ENCODE peak calls at places on chromosomes 4 and X, in four cellular contexts. F, J, N and L are unnamed samples.

GRCh38 chr4:60656171-60656570 is 544.0 kb upstream of the ADGRL3 start:
- DNase-seq in F (peak; percentile 30), J (no peak), N (no peak), L (peak; percentile 2)

GRCh38 chrX:147803948-147804347 is 107.8 kb upstream of the FMR1 start:
- DNase-seq in F (no peak), J (no peak), N (no peak), L (peak; percentile 1)

GRCh38 chr4:89757154-89757723 is 79.7 kb downstream of the SNCA start:
- DNase-seq in F (no peak), J (no peak), N (no peak), L (no peak)

GRCh38 chr4:73309211-73309610 is 50.6 kb upstream of the ANKRD17 start:
- DNase-seq in F (peak; percentile 55), J (no peak), N (no peak), L (peak; percentile 66)

GRCh38 chr4:103002551-103002950 is 17.0 kb downstream of the SLC9B1 start:
- DNase-seq in F (peak; percentile 57), J (no peak), N (no peak), L (peak; percentile 32)

GRCh38 chrX:112769034-112769433 is 71.6 kb downstream of the AMOT start:
- DNase-seq in F (no peak), J (no peak), N (no peak), L (no peak)

GRCh38 chr4:114320126-114320525 is 278.5 kb upstream of the UGT8 start:
- DNase-seq in F (peak; percentile 15), J (no peak), N (no peak), L (no peak)

GRCh38 chr4:174284181-174284886 is 623 bp downstream of the CEP44 start:
- DNase-seq in F (peak; percentile 55), J (no peak), N (no peak), L (peak; percentile 72)

GRCh38 chrX:110103344-110103743 is 100.4 kb downstream of the TMEM164 start:
- DNase-seq in F (no peak), J (no peak), N (no peak), L (no peak)

GRCh38 chr4:148445071-148445902 is 3.1 kb upstream of the NR3C2 start:
- DNase-seq in F (peak; percentile 49), J (peak; percentile 70), N (peak; percentile 45), L (peak; percentile 20)

GRCh38 chr4:12421364-12421763 is 992.7 kb upstream of the HS3ST1 start:
- DNase-seq in F (no peak), J (no peak), N (no peak), L (no peak)

GRCh38 chrX:100289159-100289558 is 120.9 kb downstream of the PCDH19 start:
- DNase-seq in F (no peak), J (no peak), N (no peak), L (no peak)

GRCh38 chrX:136055651-136056221 is 70.5 kb downstream of the SLC9A6 start:
- DNase-seq in F (peak; percentile 88), J (no peak), N (no peak), L (peak; percentile 82)

GRCh38 chrX:20330545-20330944 is 63.8 kb upstream of the RPS6KA3 start:
- DNase-seq in F (no peak), J (no peak), N (no peak), L (no peak)

GRCh38 chrX:13277539-13277938 is 42.3 kb downstream of the ATXN3L start:
- DNase-seq in F (no peak), J (no peak), N (no peak), L (no peak)

GRCh38 chr4:41215969-41216293 is 1.6 kb upstream of the APBB2 start:
- DNase-seq in F (no peak), J (no peak), N (no peak), L (no peak)

GRCh38 chr4:145812902-145813301 is 125.7 kb downstream of the ZNF827 start:
- DNase-seq in F (no peak), J (no peak), N (no peak), L (no peak)

GRCh38 chr4:95363966-95364365 is 184.8 kb downstream of the UNC5C start:
- DNase-seq in F (no peak), J (no peak), N (no peak), L (peak; percentile 12)

GRCh38 chr4:99715286-99715685 is 57.7 kb upstream of the C4orf54 start:
- DNase-seq in F (no peak), J (no peak), N (no peak), L (no peak)

GRCh38 chr4:182918791-182919302 is 1.7 kb upstream of the DCTD start:
- DNase-seq in F (no peak), J (no peak), N (no peak), L (no peak)

GRCh38 chr4:17667653-17668201 is 53.3 kb downstream of the MED28 start:
- DNase-seq in F (no peak), J (no peak), N (no peak), L (no peak)

GRCh38 chr4:53686521-53686920 is 95.2 kb upstream of the LNX1 start:
- DNase-seq in F (peak; percentile 50), J (no peak), N (no peak), L (no peak)

GRCh38 chr4:123990310-123990709 is 593.7 kb downstream of the SPRY1 start:
- DNase-seq in F (no peak), J (no peak), N (no peak), L (no peak)

GRCh38 chr4:14621731-14622459 is 380.4 kb upstream of the CPEB2 start:
- DNase-seq in F (no peak), J (no peak), N (no peak), L (no peak)

GRCh38 chrX:38805294-38806053 is 4.2 kb downstream of the MID1IP1 start:
- DNase-seq in F (peak; percentile 88), J (peak; percentile 68), N (peak; percentile 39), L (peak; percentile 86)

GRCh38 chrX:20061869-20062254 is 54.8 kb downstream of the MAP7D2 start:
- DNase-seq in F (peak; percentile 55), J (no peak), N (no peak), L (peak; percentile 64)

GRCh38 chr4:101037938-101038413 is 309.4 kb downstream of the PPP3CA start:
- DNase-seq in F (no peak), J (no peak), N (no peak), L (no peak)

GRCh38 chr4:124590480-124590879 is 122.1 kb downstream of the ANKRD50 start:
- DNase-seq in F (no peak), J (no peak), N (no peak), L (no peak)

GRCh38 chr4:184896868-184897715 is 71.3 kb upstream of the ACSL1 start:
- DNase-seq in F (no peak), J (no peak), N (no peak), L (peak; percentile 14)

GRCh38 chr4:184838249-184839074 is 12.7 kb upstream of the ACSL1 start:
- DNase-seq in F (peak; percentile 34), J (no peak), N (no peak), L (peak; percentile 17)

GRCh38 chrX:24229967-24230366 is 80.4 kb downstream of the ZFX start:
- DNase-seq in F (peak; percentile 17), J (no peak), N (no peak), L (peak; percentile 67)

GRCh38 chrX:23749576-23749975 is 6.5 kb upstream of the ACOT9 start:
- DNase-seq in F (peak; percentile 24), J (no peak), N (no peak), L (no peak)

GRCh38 chr4:168743576-168743975 is 246.7 kb downstream of the PALLD start:
- DNase-seq in F (peak; percentile 58), J (no peak), N (no peak), L (peak; percentile 45)

GRCh38 chr4:154590329-154591006 is at the start of gene FGA:
- DNase-seq in F (no peak), J (no peak), N (no peak), L (no peak)

GRCh38 chr4:20305976-20306375 is 54.3 kb downstream of the SLIT2 start:
- DNase-seq in F (peak; percentile 42), J (no peak), N (no peak), L (peak; percentile 69)

GRCh38 chrX:119075271-119075670 is 2.5 kb downstream of the CT47C1 start:
- DNase-seq in F (no peak), J (no peak), N (no peak), L (no peak)

GRCh38 chrX:139811942-139812629 is 104.1 kb upstream of the MCF2 start:
- DNase-seq in F (no peak), J (no peak), N (no peak), L (no peak)

GRCh38 chrX:85544609-85545008 is 165.1 kb upstream of the POF1B start:
- DNase-seq in F (peak; percentile 0), J (no peak), N (no peak), L (peak; percentile 5)
- TF ChIP-seq CTCF in F (no peak), J (peak; percentile 41), N (no peak), L (no peak)

DNA sequence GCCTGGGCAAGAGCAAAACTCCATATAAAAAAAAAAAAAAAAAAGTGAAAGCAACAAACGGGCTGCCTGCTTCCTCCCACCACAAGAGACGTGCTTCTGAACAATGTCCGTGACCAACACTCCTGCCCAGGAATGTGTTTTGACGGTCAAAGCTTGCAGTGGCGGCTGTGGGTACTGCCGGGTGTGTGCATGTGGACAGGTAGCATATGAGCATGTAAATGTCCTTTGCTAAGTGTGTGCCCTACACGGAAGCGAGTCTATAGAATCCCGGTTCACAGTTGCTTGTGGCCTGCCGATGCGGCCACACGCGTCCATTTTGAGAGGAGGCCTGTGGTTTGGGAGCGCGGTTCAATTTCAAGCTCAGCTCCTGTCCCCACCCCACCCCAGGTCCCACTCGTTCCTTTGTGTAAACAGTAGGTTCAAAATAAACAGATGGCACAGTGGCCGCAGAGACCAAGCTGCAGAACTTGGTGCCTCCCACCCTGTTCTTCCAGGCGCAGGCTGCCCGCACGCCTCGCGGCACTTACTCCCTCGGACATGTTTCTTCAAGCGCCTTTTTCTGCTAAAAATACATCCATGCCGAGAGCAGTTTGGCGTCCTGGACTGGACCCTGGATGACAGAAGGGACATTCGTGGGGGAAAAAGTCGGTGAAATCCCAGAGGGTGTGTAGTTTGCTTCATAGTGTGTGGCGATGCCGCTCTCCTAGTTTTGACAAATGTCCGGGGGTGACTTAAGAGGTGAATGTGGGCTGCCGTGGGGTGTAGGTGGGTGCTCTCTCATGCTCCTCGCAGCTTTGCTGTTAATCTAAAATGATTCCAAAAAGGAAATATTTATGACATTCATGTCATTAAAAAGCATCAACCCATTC is 11.5 kb upstream of the NKX1-1 start:
- DNase-seq in F (no peak), J (no peak), N (no peak), L (no peak)
- TF ChIP-seq CTCF in F (no peak), J (no peak), N (no peak), L (no peak)

GRCh38 chr4:83771113-83771705 is 235.3 kb downstream of the GPAT3 start:
- DNase-seq in F (peak; percentile 72), J (peak; percentile 24), N (no peak), L (peak; percentile 59)
- TF ChIP-seq CTCF in F (peak; percentile 89), J (peak; percentile 66), N (peak; percentile 61), L (peak; percentile 84)

GRCh38 chrX:318068-318738 is 393 bp downstream of the GTPBP6 start:
- DNase-seq in F (peak; percentile 99), J (peak; percentile 95), N (peak; percentile 100), L (peak; percentile 99)
- TF ChIP-seq CTCF in F (no peak), J (no peak), N (peak; percentile 23), L (no peak)

DNA sequence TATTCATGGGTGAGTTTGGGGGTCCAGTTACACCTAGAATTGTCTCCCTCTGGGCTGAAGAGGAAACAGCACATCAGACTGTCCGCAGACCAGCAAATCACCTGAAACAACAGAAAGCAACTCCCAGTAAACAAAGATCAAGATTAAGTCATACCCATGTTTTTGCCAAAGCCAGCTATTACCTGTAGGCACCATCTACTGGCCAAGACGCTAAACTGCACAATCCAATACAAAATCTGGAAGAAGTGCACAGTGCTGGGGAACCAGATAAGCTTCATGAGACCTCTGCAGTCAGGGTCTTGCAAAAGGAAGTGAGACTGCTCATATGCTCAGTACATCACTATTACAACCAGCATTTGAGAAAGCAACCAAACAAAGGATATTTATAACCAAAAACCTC is 157.5 kb upstream of the ITM2A start:
- DNase-seq in F (no peak), J (no peak), N (no peak), L (no peak)
- TF ChIP-seq CTCF in F (no peak), J (no peak), N (no peak), L (peak; percentile 20)